ENCODE peak calls at places on chromosomes 7 and 10, in nine cellular contexts. One of them, this sample, is unnamed.

GRCh38 chr7:103613655-103614642 is 167.9 kb upstream of the SLC26A5 start:
- DNase-seq in SK-N-SH: peak
- DNase-seq in heart left ventricle: no peak
- DNase-seq in mucosa of descending colon: no peak
- DNase-seq in psoas muscle: no peak
- DNase-seq in H7: peak
- DNase-seq in AG10803: peak
- DNase-seq in CD8-positive, alpha-beta memory T cell: no peak
- DNase-seq in BE2C: peak
- DNase-seq in this sample: no peak

GRCh38 chr7:106064836-106065559 is 47.1 kb downstream of the SYPL1 start:
- DNase-seq in SK-N-SH: peak
- DNase-seq in heart left ventricle: peak
- DNase-seq in mucosa of descending colon: peak
- DNase-seq in psoas muscle: peak
- DNase-seq in H7: peak
- DNase-seq in AG10803: peak
- DNase-seq in CD8-positive, alpha-beta memory T cell: no peak
- DNase-seq in BE2C: peak
- DNase-seq in this sample: peak

GRCh38 chr10:6920072-6921019 is 340.3 kb upstream of the PRKCQ start:
- DNase-seq in SK-N-SH: peak
- DNase-seq in heart left ventricle: peak
- DNase-seq in mucosa of descending colon: peak
- DNase-seq in psoas muscle: peak
- DNase-seq in H7: peak
- DNase-seq in AG10803: peak
- DNase-seq in CD8-positive, alpha-beta memory T cell: peak
- DNase-seq in BE2C: peak
- DNase-seq in this sample: no peak

GRCh38 chr7:101816499-101817030 is 861 bp upstream of the CUX1 start:
- DNase-seq in SK-N-SH: peak
- DNase-seq in heart left ventricle: peak
- DNase-seq in mucosa of descending colon: peak
- DNase-seq in psoas muscle: peak
- DNase-seq in H7: peak
- DNase-seq in AG10803: peak
- DNase-seq in CD8-positive, alpha-beta memory T cell: peak
- DNase-seq in BE2C: peak
- DNase-seq in this sample: no peak

GRCh38 chr7:4667776-4668509 is 14.2 kb upstream of the FOXK1 start:
- DNase-seq in SK-N-SH: no peak
- DNase-seq in heart left ventricle: no peak
- DNase-seq in mucosa of descending colon: no peak
- DNase-seq in psoas muscle: no peak
- DNase-seq in H7: no peak
- DNase-seq in AG10803: peak
- DNase-seq in CD8-positive, alpha-beta memory T cell: no peak
- DNase-seq in BE2C: no peak
- DNase-seq in this sample: peak

GRCh38 chr7:26202019-26202985 is 757 bp downstream of the CBX3 start:
- DNase-seq in SK-N-SH: peak
- DNase-seq in heart left ventricle: peak
- DNase-seq in mucosa of descending colon: peak
- DNase-seq in psoas muscle: peak
- DNase-seq in H7: peak
- DNase-seq in AG10803: peak
- DNase-seq in CD8-positive, alpha-beta memory T cell: peak
- DNase-seq in BE2C: peak
- DNase-seq in this sample: no peak

GRCh38 chr7:133331861-133332260 is 79.0 kb downstream of the EXOC4 start:
- DNase-seq in SK-N-SH: no peak
- DNase-seq in heart left ventricle: no peak
- DNase-seq in mucosa of descending colon: no peak
- DNase-seq in psoas muscle: no peak
- DNase-seq in H7: no peak
- DNase-seq in AG10803: peak
- DNase-seq in CD8-positive, alpha-beta memory T cell: no peak
- DNase-seq in BE2C: no peak
- DNase-seq in this sample: no peak

GRCh38 chr10:35503548-35503947 is 101.6 kb upstream of the GJD4 start:
- DNase-seq in SK-N-SH: peak
- DNase-seq in heart left ventricle: no peak
- DNase-seq in mucosa of descending colon: no peak
- DNase-seq in psoas muscle: no peak
- DNase-seq in H7: no peak
- DNase-seq in AG10803: no peak
- DNase-seq in CD8-positive, alpha-beta memory T cell: no peak
- DNase-seq in BE2C: peak
- DNase-seq in this sample: no peak

GRCh38 chr10:106836923-106837322 is 327.6 kb downstream of the SORCS1 start:
- DNase-seq in SK-N-SH: no peak
- DNase-seq in heart left ventricle: no peak
- DNase-seq in mucosa of descending colon: no peak
- DNase-seq in psoas muscle: no peak
- DNase-seq in H7: no peak
- DNase-seq in AG10803: no peak
- DNase-seq in CD8-positive, alpha-beta memory T cell: no peak
- DNase-seq in BE2C: no peak
- DNase-seq in this sample: no peak

GRCh38 chr7:51162724-51163329 is 153.8 kb downstream of the COBL start:
- DNase-seq in SK-N-SH: peak
- DNase-seq in heart left ventricle: peak
- DNase-seq in mucosa of descending colon: peak
- DNase-seq in psoas muscle: no peak
- DNase-seq in H7: peak
- DNase-seq in AG10803: peak
- DNase-seq in CD8-positive, alpha-beta memory T cell: peak
- DNase-seq in BE2C: peak
- DNase-seq in this sample: peak

GRCh38 chr7:15684834-15685233 is 1.6 kb downstream of the MEOX2 start:
- DNase-seq in SK-N-SH: no peak
- DNase-seq in heart left ventricle: peak
- DNase-seq in mucosa of descending colon: no peak
- DNase-seq in psoas muscle: no peak
- DNase-seq in H7: peak
- DNase-seq in AG10803: peak
- DNase-seq in CD8-positive, alpha-beta memory T cell: no peak
- DNase-seq in BE2C: no peak
- DNase-seq in this sample: no peak

GRCh38 chr7:15686957-15687644 is 618 bp upstream of the MEOX2 start:
- DNase-seq in SK-N-SH: peak
- DNase-seq in heart left ventricle: peak
- DNase-seq in mucosa of descending colon: no peak
- DNase-seq in psoas muscle: no peak
- DNase-seq in H7: peak
- DNase-seq in AG10803: no peak
- DNase-seq in CD8-positive, alpha-beta memory T cell: no peak
- DNase-seq in BE2C: no peak
- DNase-seq in this sample: no peak

GRCh38 chr7:15684036-15684815 is 2.3 kb downstream of the MEOX2 start:
- DNase-seq in SK-N-SH: no peak
- DNase-seq in heart left ventricle: no peak
- DNase-seq in mucosa of descending colon: no peak
- DNase-seq in psoas muscle: no peak
- DNase-seq in H7: no peak
- DNase-seq in AG10803: no peak
- DNase-seq in CD8-positive, alpha-beta memory T cell: no peak
- DNase-seq in BE2C: no peak
- DNase-seq in this sample: no peak

GRCh38 chr7:15686209-15686956 is at the start of gene MEOX2:
- DNase-seq in SK-N-SH: peak
- DNase-seq in heart left ventricle: peak
- DNase-seq in mucosa of descending colon: peak
- DNase-seq in psoas muscle: peak
- DNase-seq in H7: peak
- DNase-seq in AG10803: peak
- DNase-seq in CD8-positive, alpha-beta memory T cell: no peak
- DNase-seq in BE2C: no peak
- DNase-seq in this sample: peak

GRCh38 chr7:15685358-15686181 is 913 bp downstream of the MEOX2 start:
- DNase-seq in SK-N-SH: peak
- DNase-seq in heart left ventricle: peak
- DNase-seq in mucosa of descending colon: peak
- DNase-seq in psoas muscle: peak
- DNase-seq in H7: peak
- DNase-seq in AG10803: peak
- DNase-seq in CD8-positive, alpha-beta memory T cell: no peak
- DNase-seq in BE2C: no peak
- DNase-seq in this sample: peak
- H3K4me3 ChIP-seq in SK-N-SH: no peak
- H3K4me3 ChIP-seq in heart left ventricle: peak
- H3K4me3 ChIP-seq in mucosa of descending colon: no peak
- H3K4me3 ChIP-seq in psoas muscle: peak
- H3K4me3 ChIP-seq in H7: peak
- H3K4me3 ChIP-seq in AG10803: peak
- H3K4me3 ChIP-seq in CD8-positive, alpha-beta memory T cell: no peak
- H3K4me3 ChIP-seq in BE2C: no peak
- H3K4me3 ChIP-seq in this sample: peak

GRCh38 chr7:45124351-45124750 is 12.9 kb upstream of the TBRG4 start:
- DNase-seq in SK-N-SH: no peak
- DNase-seq in heart left ventricle: no peak
- DNase-seq in mucosa of descending colon: no peak
- DNase-seq in psoas muscle: no peak
- DNase-seq in H7: peak
- DNase-seq in AG10803: no peak
- DNase-seq in CD8-positive, alpha-beta memory T cell: no peak
- DNase-seq in BE2C: no peak
- DNase-seq in this sample: no peak

GRCh38 chr7:45126201-45126600 is 14.7 kb upstream of the TBRG4 start:
- DNase-seq in SK-N-SH: no peak
- DNase-seq in heart left ventricle: no peak
- DNase-seq in mucosa of descending colon: no peak
- DNase-seq in psoas muscle: no peak
- DNase-seq in H7: no peak
- DNase-seq in AG10803: no peak
- DNase-seq in CD8-positive, alpha-beta memory T cell: no peak
- DNase-seq in BE2C: no peak
- DNase-seq in this sample: no peak

GRCh38 chr7:45123913-45124312 is 12.4 kb upstream of the TBRG4 start:
- DNase-seq in SK-N-SH: no peak
- DNase-seq in heart left ventricle: no peak
- DNase-seq in mucosa of descending colon: no peak
- DNase-seq in psoas muscle: no peak
- DNase-seq in H7: peak
- DNase-seq in AG10803: no peak
- DNase-seq in CD8-positive, alpha-beta memory T cell: no peak
- DNase-seq in BE2C: no peak
- DNase-seq in this sample: no peak

GRCh38 chr7:45125193-45125904 is 13.9 kb upstream of the TBRG4 start:
- DNase-seq in SK-N-SH: no peak
- DNase-seq in heart left ventricle: no peak
- DNase-seq in mucosa of descending colon: no peak
- DNase-seq in psoas muscle: no peak
- DNase-seq in H7: no peak
- DNase-seq in AG10803: no peak
- DNase-seq in CD8-positive, alpha-beta memory T cell: no peak
- DNase-seq in BE2C: no peak
- DNase-seq in this sample: no peak

DNA sequence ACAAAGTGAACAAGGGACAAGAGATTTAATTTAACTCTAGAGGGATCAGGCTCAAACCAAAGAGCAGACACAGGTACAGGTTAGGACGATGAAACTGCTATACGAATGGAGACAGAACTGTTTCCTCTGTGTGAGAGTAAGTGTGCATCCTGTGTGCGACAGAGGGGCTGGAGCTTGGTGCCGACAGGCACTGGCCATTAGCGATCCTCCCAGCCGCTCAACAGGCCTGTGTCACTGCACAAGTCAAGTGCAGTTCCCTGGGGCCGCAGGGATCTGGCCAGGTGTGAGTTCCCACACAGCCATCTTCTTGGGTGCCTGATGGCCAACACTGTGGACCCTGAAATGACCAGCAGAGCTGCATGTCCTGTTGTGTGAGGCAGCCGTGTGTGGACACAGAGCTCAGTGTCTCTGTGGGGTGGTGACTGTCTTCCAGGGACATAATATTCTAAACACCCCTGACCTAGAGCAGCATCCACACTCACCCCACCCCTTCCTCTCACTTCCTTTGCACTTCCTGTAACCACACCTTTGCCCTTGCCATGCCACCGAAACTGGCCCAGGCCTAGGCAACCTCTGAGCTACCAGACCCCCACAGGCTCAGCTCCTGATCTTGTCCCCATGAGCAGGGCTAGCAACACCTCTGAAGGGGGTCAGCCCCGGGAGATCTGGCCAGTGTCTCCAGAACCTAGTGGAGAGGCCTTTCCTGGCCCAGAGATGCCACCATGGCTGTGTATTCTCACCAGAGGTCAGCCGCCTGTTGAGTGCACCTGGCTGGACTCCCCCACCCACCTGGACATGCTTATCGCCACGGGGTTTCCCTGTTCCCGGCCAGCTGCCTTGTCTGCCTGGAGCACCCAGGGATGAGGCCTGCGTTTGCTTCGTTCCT is 11.7 kb upstream of the TBRG4 start:
- DNase-seq in SK-N-SH: no peak
- DNase-seq in heart left ventricle: no peak
- DNase-seq in mucosa of descending colon: no peak
- DNase-seq in psoas muscle: no peak
- DNase-seq in H7: peak
- DNase-seq in AG10803: no peak
- DNase-seq in CD8-positive, alpha-beta memory T cell: no peak
- DNase-seq in BE2C: no peak
- DNase-seq in this sample: no peak
- H3K4me3 ChIP-seq in SK-N-SH: no peak
- H3K4me3 ChIP-seq in heart left ventricle: no peak
- H3K4me3 ChIP-seq in mucosa of descending colon: no peak
- H3K4me3 ChIP-seq in psoas muscle: no peak
- H3K4me3 ChIP-seq in H7: no peak
- H3K4me3 ChIP-seq in AG10803: no peak
- H3K4me3 ChIP-seq in CD8-positive, alpha-beta memory T cell: peak
- H3K4me3 ChIP-seq in BE2C: no peak
- H3K4me3 ChIP-seq in this sample: no peak

DNA sequence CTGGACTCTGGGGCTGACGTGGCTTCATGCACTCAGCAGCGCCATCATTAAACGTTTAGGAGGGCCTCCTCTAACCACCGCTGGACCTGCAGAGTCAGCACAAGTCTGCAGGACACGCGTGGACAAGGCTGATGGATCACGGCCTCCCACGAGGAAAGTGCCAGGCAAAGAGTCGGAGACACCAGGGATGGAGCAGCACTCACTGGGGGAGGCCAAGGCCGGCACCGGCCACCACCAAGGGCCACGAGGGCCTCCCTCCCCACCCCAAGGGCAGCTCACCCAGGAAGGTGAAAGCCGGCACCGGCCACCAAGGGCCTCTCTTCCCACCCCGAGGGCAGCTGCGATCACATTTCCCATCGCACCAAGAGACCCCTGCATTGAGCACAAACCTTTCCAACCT is 91.5 kb downstream of the DIP2C start:
- DNase-seq in SK-N-SH: no peak
- DNase-seq in heart left ventricle: no peak
- DNase-seq in mucosa of descending colon: no peak
- DNase-seq in psoas muscle: no peak
- DNase-seq in H7: no peak
- DNase-seq in AG10803: no peak
- DNase-seq in CD8-positive, alpha-beta memory T cell: no peak
- DNase-seq in BE2C: no peak
- DNase-seq in this sample: no peak
- H3K4me3 ChIP-seq in SK-N-SH: no peak
- H3K4me3 ChIP-seq in heart left ventricle: no peak
- H3K4me3 ChIP-seq in mucosa of descending colon: no peak
- H3K4me3 ChIP-seq in psoas muscle: no peak
- H3K4me3 ChIP-seq in H7: no peak
- H3K4me3 ChIP-seq in AG10803: no peak
- H3K4me3 ChIP-seq in CD8-positive, alpha-beta memory T cell: no peak
- H3K4me3 ChIP-seq in BE2C: no peak
- H3K4me3 ChIP-seq in this sample: no peak

GRCh38 chr7:20296444-20296843 is 34.3 kb upstream of the ITGB8 start:
- DNase-seq in SK-N-SH: no peak
- DNase-seq in heart left ventricle: no peak
- DNase-seq in mucosa of descending colon: no peak
- DNase-seq in psoas muscle: no peak
- DNase-seq in H7: no peak
- DNase-seq in AG10803: no peak
- DNase-seq in CD8-positive, alpha-beta memory T cell: no peak
- DNase-seq in BE2C: no peak
- DNase-seq in this sample: no peak
- H3K4me3 ChIP-seq in SK-N-SH: no peak
- H3K4me3 ChIP-seq in heart left ventricle: no peak
- H3K4me3 ChIP-seq in mucosa of descending colon: no peak
- H3K4me3 ChIP-seq in psoas muscle: no peak
- H3K4me3 ChIP-seq in H7: no peak
- H3K4me3 ChIP-seq in AG10803: no peak
- H3K4me3 ChIP-seq in CD8-positive, alpha-beta memory T cell: no peak
- H3K4me3 ChIP-seq in BE2C: no peak
- H3K4me3 ChIP-seq in this sample: no peak

This sample was measured in skeletal muscle cell.